ENCODE peak calls at places on chromosomes 13 and 19, in ten cellular contexts. R is ovary; K is CD4-positive, alpha-beta T cell; N is testis; T is stomach; V is heart right ventricle; U is esophagus muscularis mucosa; E is glutamatergic neuron; P is neural progenitor cell; G is Calu3. D is an unnamed sample.

GRCh38 chr13:97307882-97308624 is 85.9 kb downstream of the MBNL2 start:
- DNase-seq in N (peak), E (no peak), G (peak), K (no peak), R (no peak), V (peak), U (no peak), T (no peak), P (peak), D (no peak)

GRCh38 chr19:34217952-34218817 is 36.2 kb upstream of the GARRE1 start:
- DNase-seq in E (no peak), R (no peak), N (peak), P (no peak), V (no peak), G (peak), U (no peak), T (peak), K (peak), D (no peak)

GRCh38 chr19:49663224-49663623 is 2.4 kb downstream of the IRF3 start:
- DNase-seq in R (no peak), E (no peak), T (no peak), N (no peak), P (no peak), V (no peak), U (no peak), K (no peak), G (no peak), D (no peak)

GRCh38 chr13:113639661-113640262 is 18.2 kb downstream of the ATP4B start:
- DNase-seq in V (peak), T (peak), U (no peak), G (no peak), E (peak), K (no peak), N (no peak), R (no peak), P (no peak), D (no peak)

GRCh38 chr19:33294058-33294798 is 8.1 kb downstream of the CEBPA start:
- DNase-seq in R (no peak), V (no peak), U (no peak), P (no peak), E (no peak), K (no peak), N (no peak), T (no peak), G (no peak), D (no peak)

GRCh38 chr19:1431759-1432506 is 6.3 kb upstream of the RPS15 start:
- DNase-seq in R (no peak), V (no peak), P (no peak), K (no peak), U (no peak), E (no peak), T (no peak), G (no peak), N (no peak), D (no peak)

GRCh38 chr19:38734426-38735256 is 9.6 kb downstream of the CAPN12 start:
- DNase-seq in N (no peak), G (peak), V (no peak), U (no peak), P (peak), E (peak), R (no peak), K (peak), T (peak), D (no peak)

GRCh38 chr19:38559428-38560401 is 58.0 kb downstream of the MAP4K1 start:
- DNase-seq in T (no peak), G (no peak), K (no peak), P (no peak), E (no peak), R (no peak), N (no peak), U (no peak), V (no peak), D (no peak)

GRCh38 chr19:42461700-42462324 is 19.1 kb upstream of the CXCL17 start:
- DNase-seq in N (peak), P (no peak), E (no peak), R (no peak), T (no peak), V (peak), U (no peak), K (no peak), G (peak), D (no peak)

GRCh38 chr13:107585466-107585865 is 629.9 kb downstream of the LIG4 start:
- DNase-seq in G (no peak), V (no peak), R (no peak), N (no peak), K (no peak), E (no peak), U (no peak), P (no peak), T (no peak), D (no peak)

GRCh38 chr13:100534147-100534818 is 54.3 kb downstream of the GGACT start:
- DNase-seq in P (no peak), R (no peak), T (no peak), K (no peak), U (no peak), E (no peak), G (no peak), V (no peak), N (no peak), D (no peak)

DNA sequence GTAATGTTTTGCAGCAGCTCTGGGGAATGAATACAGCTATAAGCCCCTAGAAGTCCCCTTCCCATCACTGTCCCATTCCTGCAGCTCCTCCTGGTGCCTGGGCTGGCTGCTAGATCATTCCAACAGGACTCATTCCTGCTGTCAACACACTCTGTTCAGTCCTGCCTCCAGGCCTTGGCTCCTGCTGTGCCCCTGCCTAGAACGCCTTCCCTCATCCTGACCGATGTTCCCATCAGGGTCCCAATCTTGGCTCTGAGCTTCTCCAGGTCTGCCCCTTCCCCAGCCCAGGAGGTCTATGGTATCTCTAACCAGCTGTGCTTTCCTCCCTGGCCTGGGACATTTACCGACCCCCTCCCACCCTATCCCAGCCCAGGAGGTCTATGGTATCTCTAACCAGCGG is 48.1 kb downstream of the FBN3 start:
- DNase-seq in V (no peak), U (no peak), E (no peak), R (no peak), G (no peak), P (no peak), K (no peak), T (no peak), N (no peak), D (no peak)
- TF ChIP-seq CTCF in V (no peak), U (no peak), E (no peak), R (no peak), G (no peak), P (no peak), K (no peak), T (no peak), N (no peak), D (no peak)

GRCh38 chr19:55442372-55443044 is 592 bp downstream of the SHISA7 start:
- DNase-seq in G (no peak), V (no peak), R (no peak), T (no peak), P (peak), K (no peak), E (no peak), U (no peak), N (no peak), D (no peak)

GRCh38 chr19:55443824-55444719 is 972 bp upstream of the SHISA7 start:
- DNase-seq in N (no peak), K (no peak), T (no peak), V (no peak), P (no peak), R (no peak), E (no peak), U (no peak), G (no peak), D (no peak)

GRCh38 chr19:55443045-55443823 is at the start of gene SHISA7:
- DNase-seq in P (peak), N (no peak), E (no peak), G (no peak), R (no peak), K (no peak), V (no peak), T (no peak), U (no peak), D (no peak)

GRCh38 chr19:55446060-55446459 is 3.0 kb upstream of the SHISA7 start:
- DNase-seq in K (no peak), V (no peak), G (no peak), T (no peak), R (no peak), N (no peak), P (no peak), E (no peak), U (no peak), D (no peak)

GRCh38 chr19:55444720-55445045 is 1.6 kb upstream of the SHISA7 start:
- DNase-seq in T (no peak), E (no peak), G (no peak), N (no peak), P (no peak), K (no peak), V (no peak), U (no peak), R (no peak), D (no peak)
- TF ChIP-seq CTCF in T (no peak), E (no peak), G (no peak), N (no peak), P (no peak), K (no peak), V (no peak), U (no peak), R (no peak), D (no peak)

GRCh38 chr19:44255705-44256411 is 3.8 kb upstream of the ZNF233 start:
- DNase-seq in T (no peak), K (no peak), E (no peak), G (no peak), U (no peak), P (no peak), V (no peak), R (no peak), N (no peak), D (no peak)

GRCh38 chr19:44260343-44260681 is 626 bp downstream of the ZNF233 start:
- DNase-seq in K (no peak), G (peak), T (no peak), V (no peak), E (no peak), N (no peak), U (no peak), P (peak), R (no peak), D (no peak)

GRCh38 chr19:44258835-44259413 is 762 bp upstream of the ZNF233 start:
- DNase-seq in T (no peak), K (no peak), V (no peak), U (no peak), P (no peak), R (no peak), G (no peak), E (no peak), N (no peak), D (no peak)

GRCh38 chr19:44258139-44258538 is 1.5 kb upstream of the ZNF233 start:
- DNase-seq in E (no peak), P (no peak), V (no peak), T (no peak), U (no peak), K (no peak), G (no peak), R (no peak), N (no peak), D (no peak)

GRCh38 chr19:44260695-44261446 is 1.2 kb downstream of the ZNF233 start:
- DNase-seq in T (no peak), K (no peak), R (no peak), P (no peak), E (peak), N (no peak), U (no peak), G (no peak), V (no peak), D (no peak)
- TF ChIP-seq CTCF in T (no peak), K (no peak), R (no peak), P (no peak), E (no peak), N (no peak), U (no peak), G (no peak), V (no peak), D (no peak)

GRCh38 chr13:85900521-85900920 is 101.3 kb upstream of the SLITRK6 start:
- DNase-seq in R (no peak), N (no peak), P (no peak), U (no peak), G (no peak), E (no peak), V (no peak), T (no peak), K (no peak), D (no peak)

GRCh38 chr13:85896516-85897450 is 97.6 kb upstream of the SLITRK6 start:
- DNase-seq in R (no peak), N (no peak), K (no peak), P (peak), G (no peak), E (no peak), V (no peak), U (no peak), T (no peak), D (no peak)
- TF ChIP-seq CTCF in R (no peak), N (no peak), K (no peak), P (peak), G (no peak), E (peak), V (no peak), U (no peak), T (no peak), D (peak)

GRCh38 chr19:15860522-15860921 is 37.4 kb downstream of the CYP4F2 start:
- DNase-seq in K (no peak), E (no peak), T (no peak), V (no peak), U (no peak), P (no peak), N (no peak), G (no peak), R (no peak), D (no peak)
- TF ChIP-seq CTCF in K (no peak), E (no peak), T (no peak), V (no peak), U (no peak), P (no peak), N (no peak), G (no peak), R (no peak), D (no peak)

GRCh38 chr13:61500176-61500575 is 84.5 kb upstream of the PCDH20 start:
- DNase-seq in V (no peak), E (no peak), N (no peak), R (no peak), K (no peak), G (no peak), P (no peak), T (no peak), U (no peak), D (no peak)
- TF ChIP-seq CTCF in V (no peak), E (no peak), N (no peak), R (no peak), K (no peak), G (no peak), P (no peak), T (no peak), U (no peak), D (no peak)

GRCh38 chr13:102197193-102197592 is 204.7 kb downstream of the FGF14 start:
- DNase-seq in R (no peak), E (no peak), T (no peak), P (peak), N (no peak), V (no peak), G (peak), U (no peak), K (no peak), D (no peak)
- TF ChIP-seq CTCF in R (no peak), E (no peak), T (no peak), P (peak), N (no peak), V (peak), G (no peak), U (peak), K (no peak), D (peak)

DNA sequence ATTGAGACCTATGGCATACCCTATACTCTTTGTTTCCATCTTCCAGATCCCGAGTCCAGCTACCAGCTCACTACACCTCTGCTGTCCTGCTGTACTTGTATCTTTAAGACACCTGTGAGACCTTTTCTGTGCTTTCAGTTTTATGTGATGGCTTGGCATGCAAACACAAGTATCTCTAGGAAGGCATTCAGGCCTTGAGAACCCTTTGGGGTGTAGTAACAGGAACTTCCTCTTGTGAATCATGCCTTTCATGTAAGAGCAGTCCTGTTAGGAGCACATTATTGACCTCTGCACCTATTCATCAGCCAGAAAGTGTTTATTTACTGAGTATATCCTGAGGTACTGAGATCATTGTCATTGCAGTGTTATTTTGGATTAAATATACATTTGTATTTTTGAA is 87.0 kb upstream of the HTR2A start:
- DNase-seq in K (no peak), R (no peak), N (no peak), V (no peak), E (no peak), P (no peak), T (no peak), G (peak), U (no peak), D (no peak)
- TF ChIP-seq CTCF in K (no peak), R (no peak), N (no peak), V (no peak), E (no peak), P (no peak), T (no peak), G (no peak), U (no peak), D (no peak)

GRCh38 chr13:79477968-79478367 is 3.0 kb upstream of the NDFIP2 start:
- DNase-seq in P (peak), G (no peak), E (no peak), T (no peak), R (no peak), K (no peak), V (peak), U (no peak), N (no peak), D (no peak)
- TF ChIP-seq CTCF in P (no peak), G (no peak), E (no peak), T (no peak), R (no peak), K (no peak), V (no peak), U (no peak), N (no peak), D (no peak)

GRCh38 chr19:40217027-40217810 is 965 bp downstream of the TTC9B start:
- DNase-seq in E (peak), N (peak), T (peak), V (no peak), K (no peak), U (no peak), P (peak), G (peak), R (no peak), D (no peak)
- TF ChIP-seq CTCF in E (peak), N (no peak), T (no peak), V (peak), K (no peak), U (no peak), P (peak), G (peak), R (no peak), D (peak)

D was measured in D721Med.